ENCODE peak calls at places on chromosomes 1 and 21, in five cellular contexts. One of them, this sample, is unnamed.

GRCh38 chr1:68378296-68379084 is 71.3 kb downstream of the RPE65 start:
- DNase-seq in CD4-positive, alpha-beta T cell: no peak
- DNase-seq in psoas muscle: no peak
- DNase-seq in transverse colon: no peak
- DNase-seq in colonic mucosa: no peak
- DNase-seq in this sample: no peak

GRCh38 chr21:39180429-39181019 is 2.7 kb downstream of the PSMG1 start:
- DNase-seq in transverse colon: no peak
- DNase-seq in CD4-positive, alpha-beta T cell: no peak
- DNase-seq in colonic mucosa: no peak
- DNase-seq in psoas muscle: no peak
- DNase-seq in this sample: no peak

GRCh38 chr1:17973694-17974093 is 133.9 kb upstream of the IGSF21 start:
- DNase-seq in transverse colon: no peak
- DNase-seq in CD4-positive, alpha-beta T cell: no peak
- DNase-seq in psoas muscle: no peak
- DNase-seq in colonic mucosa: no peak
- DNase-seq in this sample: no peak

GRCh38 chr1:209109001-209109785 is 474.3 kb upstream of the CAMK1G start:
- DNase-seq in transverse colon: no peak
- DNase-seq in CD4-positive, alpha-beta T cell: no peak
- DNase-seq in psoas muscle: no peak
- DNase-seq in colonic mucosa: peak
- DNase-seq in this sample: no peak

GRCh38 chr1:154812911-154813816 is 56.9 kb downstream of the KCNN3 start:
- DNase-seq in transverse colon: no peak
- DNase-seq in psoas muscle: no peak
- DNase-seq in CD4-positive, alpha-beta T cell: no peak
- DNase-seq in colonic mucosa: no peak
- DNase-seq in this sample: peak

GRCh38 chr1:244224487-244225430 is 173.7 kb downstream of the ZBTB18 start:
- DNase-seq in psoas muscle: peak
- DNase-seq in colonic mucosa: no peak
- DNase-seq in transverse colon: peak
- DNase-seq in CD4-positive, alpha-beta T cell: no peak
- DNase-seq in this sample: no peak

GRCh38 chr1:226110249-226111108 is 48.0 kb downstream of the H3-3A start:
- DNase-seq in psoas muscle: peak
- DNase-seq in transverse colon: peak
- DNase-seq in colonic mucosa: peak
- DNase-seq in CD4-positive, alpha-beta T cell: no peak
- DNase-seq in this sample: no peak

GRCh38 chr1:7578206-7578605 is 192.9 kb upstream of the VAMP3 start:
- DNase-seq in transverse colon: no peak
- DNase-seq in CD4-positive, alpha-beta T cell: no peak
- DNase-seq in psoas muscle: no peak
- DNase-seq in colonic mucosa: no peak
- DNase-seq in this sample: no peak

GRCh38 chr1:206478746-206479145 is 8.5 kb downstream of the IKBKE start:
- DNase-seq in psoas muscle: no peak
- DNase-seq in transverse colon: no peak
- DNase-seq in colonic mucosa: no peak
- DNase-seq in CD4-positive, alpha-beta T cell: no peak
- DNase-seq in this sample: no peak

GRCh38 chr1:5370321-5370720 is 621.9 kb downstream of the NPHP4 start:
- DNase-seq in transverse colon: no peak
- DNase-seq in CD4-positive, alpha-beta T cell: no peak
- DNase-seq in colonic mucosa: no peak
- DNase-seq in psoas muscle: no peak
- DNase-seq in this sample: no peak

GRCh38 chr1:71269823-71270222 is 189.0 kb upstream of the ZRANB2 start:
- DNase-seq in colonic mucosa: no peak
- DNase-seq in psoas muscle: no peak
- DNase-seq in CD4-positive, alpha-beta T cell: no peak
- DNase-seq in transverse colon: no peak
- DNase-seq in this sample: no peak

GRCh38 chr1:198764748-198765147 is 125.9 kb downstream of the PTPRC start:
- DNase-seq in psoas muscle: no peak
- DNase-seq in transverse colon: no peak
- DNase-seq in colonic mucosa: no peak
- DNase-seq in CD4-positive, alpha-beta T cell: no peak
- DNase-seq in this sample: no peak

GRCh38 chr1:3707298-3707938 is 44.8 kb upstream of the CCDC27 start:
- DNase-seq in transverse colon: no peak
- DNase-seq in CD4-positive, alpha-beta T cell: no peak
- DNase-seq in colonic mucosa: no peak
- DNase-seq in psoas muscle: no peak
- DNase-seq in this sample: no peak

GRCh38 chr1:3573499-3573898 is 37.8 kb downstream of the MEGF6 start:
- DNase-seq in psoas muscle: no peak
- DNase-seq in CD4-positive, alpha-beta T cell: no peak
- DNase-seq in colonic mucosa: no peak
- DNase-seq in transverse colon: no peak
- DNase-seq in this sample: no peak

GRCh38 chr1:65067491-65068201 is 80.4 kb upstream of the AK4 start:
- DNase-seq in CD4-positive, alpha-beta T cell: peak
- DNase-seq in transverse colon: peak
- DNase-seq in colonic mucosa: peak
- DNase-seq in psoas muscle: peak
- DNase-seq in this sample: peak

GRCh38 chr1:219940707-219941106 is 12.3 kb upstream of the SLC30A10 start:
- DNase-seq in transverse colon: no peak
- DNase-seq in CD4-positive, alpha-beta T cell: no peak
- DNase-seq in colonic mucosa: no peak
- DNase-seq in psoas muscle: no peak
- DNase-seq in this sample: no peak

GRCh38 chr1:32872189-32872898 is 1.6 kb upstream of the FNDC5 start:
- DNase-seq in colonic mucosa: peak
- DNase-seq in psoas muscle: peak
- DNase-seq in CD4-positive, alpha-beta T cell: peak
- DNase-seq in transverse colon: peak
- DNase-seq in this sample: peak

GRCh38 chr1:25006770-25007169 is 76.7 kb upstream of the RUNX3 start:
- DNase-seq in colonic mucosa: no peak
- DNase-seq in CD4-positive, alpha-beta T cell: no peak
- DNase-seq in psoas muscle: peak
- DNase-seq in transverse colon: no peak
- DNase-seq in this sample: no peak

GRCh38 chr1:31261916-31262315 is 22.2 kb upstream of the NKAIN1 start:
- DNase-seq in CD4-positive, alpha-beta T cell: no peak
- DNase-seq in colonic mucosa: no peak
- DNase-seq in transverse colon: no peak
- DNase-seq in psoas muscle: no peak
- DNase-seq in this sample: no peak

GRCh38 chr1:99887890-99888289 is 37.7 kb downstream of the AGL start:
- DNase-seq in transverse colon: no peak
- DNase-seq in psoas muscle: no peak
- DNase-seq in CD4-positive, alpha-beta T cell: no peak
- DNase-seq in colonic mucosa: no peak
- DNase-seq in this sample: no peak

GRCh38 chr1:226064168-226064815 is 1.8 kb downstream of the H3-3A start:
- DNase-seq in CD4-positive, alpha-beta T cell: no peak
- DNase-seq in colonic mucosa: peak
- DNase-seq in transverse colon: no peak
- DNase-seq in psoas muscle: no peak
- DNase-seq in this sample: no peak

GRCh38 chr1:177620636-177621190 is 349.1 kb downstream of the SEC16B start:
- DNase-seq in colonic mucosa: no peak
- DNase-seq in CD4-positive, alpha-beta T cell: no peak
- DNase-seq in transverse colon: no peak
- DNase-seq in psoas muscle: no peak
- DNase-seq in this sample: no peak

GRCh38 chr1:110196917-110197782 is 13.0 kb upstream of the KCNC4 start:
- DNase-seq in psoas muscle: no peak
- DNase-seq in transverse colon: no peak
- DNase-seq in CD4-positive, alpha-beta T cell: peak
- DNase-seq in colonic mucosa: peak
- DNase-seq in this sample: peak

GRCh38 chr1:223846668-223847007 is 891 bp upstream of the TP53BP2 start:
- DNase-seq in colonic mucosa: peak
- DNase-seq in transverse colon: peak
- DNase-seq in psoas muscle: no peak
- DNase-seq in CD4-positive, alpha-beta T cell: no peak
- DNase-seq in this sample: peak

GRCh38 chr1:56819393-56819899 is at the start of gene FYB2:
- DNase-seq in colonic mucosa: peak
- DNase-seq in transverse colon: peak
- DNase-seq in psoas muscle: no peak
- DNase-seq in CD4-positive, alpha-beta T cell: no peak
- DNase-seq in this sample: peak

GRCh38 chr21:32412998-32413504 is 545 bp downstream of the EVA1C start:
- DNase-seq in transverse colon: peak
- DNase-seq in psoas muscle: peak
- DNase-seq in colonic mucosa: peak
- DNase-seq in CD4-positive, alpha-beta T cell: no peak
- DNase-seq in this sample: no peak

GRCh38 chr1:107124705-107125104 is 16.1 kb upstream of the NTNG1 start:
- DNase-seq in transverse colon: no peak
- DNase-seq in colonic mucosa: no peak
- DNase-seq in psoas muscle: no peak
- DNase-seq in CD4-positive, alpha-beta T cell: no peak
- DNase-seq in this sample: no peak

GRCh38 chr1:215002471-215002870 is 80.1 kb upstream of the KCNK2 start:
- DNase-seq in transverse colon: no peak
- DNase-seq in colonic mucosa: no peak
- DNase-seq in psoas muscle: no peak
- DNase-seq in CD4-positive, alpha-beta T cell: no peak
- DNase-seq in this sample: no peak

DNA sequence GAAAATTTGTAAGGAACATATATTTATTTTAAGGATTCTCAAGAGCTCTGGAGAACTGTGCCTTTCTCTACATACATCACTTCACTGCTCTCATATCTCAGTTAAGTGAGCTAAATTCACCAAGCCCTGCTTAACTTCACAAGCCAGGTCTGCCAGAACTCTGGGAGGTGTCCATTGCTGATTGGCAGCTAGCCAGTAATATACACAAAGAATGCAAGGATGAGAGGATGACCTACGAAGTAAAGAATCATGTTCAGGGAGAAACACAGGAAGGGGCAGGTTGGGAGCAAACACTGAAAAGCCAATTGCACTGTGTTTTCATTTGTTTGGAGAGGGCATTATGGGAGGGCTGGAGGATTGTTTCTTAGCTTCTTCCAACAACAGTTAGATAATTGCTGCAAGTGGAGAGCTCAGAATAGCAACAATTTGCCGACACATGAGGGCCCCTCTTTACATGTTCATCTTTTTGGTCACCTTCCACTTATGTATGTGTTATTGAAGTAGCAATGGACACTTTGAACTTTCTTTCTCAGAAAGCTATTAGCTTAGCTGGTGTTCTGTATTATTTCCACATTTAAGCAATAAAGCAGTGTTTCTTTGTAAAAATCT is 254.9 kb downstream of the LTN1 start:
- DNase-seq in CD4-positive, alpha-beta T cell: no peak
- DNase-seq in psoas muscle: no peak
- DNase-seq in colonic mucosa: no peak
- DNase-seq in transverse colon: no peak
- DNase-seq in this sample: no peak
- H3K27ac ChIP-seq in CD4-positive, alpha-beta T cell: no peak
- H3K27ac ChIP-seq in psoas muscle: no peak
- H3K27ac ChIP-seq in colonic mucosa: no peak
- H3K27ac ChIP-seq in transverse colon: no peak
- H3K27ac ChIP-seq in this sample: no peak

GRCh38 chr1:64038965-64039926 is 164.2 kb upstream of the UBE2U start:
- DNase-seq in colonic mucosa: peak
- DNase-seq in transverse colon: no peak
- DNase-seq in psoas muscle: peak
- DNase-seq in CD4-positive, alpha-beta T cell: no peak
- DNase-seq in this sample: peak

GRCh38 chr1:64043328-64043727 is 160.1 kb upstream of the UBE2U start:
- DNase-seq in CD4-positive, alpha-beta T cell: no peak
- DNase-seq in colonic mucosa: no peak
- DNase-seq in transverse colon: no peak
- DNase-seq in psoas muscle: no peak
- DNase-seq in this sample: no peak

GRCh38 chr1:64042331-64043100 is 160.9 kb upstream of the UBE2U start:
- DNase-seq in transverse colon: no peak
- DNase-seq in colonic mucosa: no peak
- DNase-seq in psoas muscle: no peak
- DNase-seq in CD4-positive, alpha-beta T cell: no peak
- DNase-seq in this sample: no peak

GRCh38 chr1:64043976-64044375 is 159.4 kb upstream of the UBE2U start:
- DNase-seq in colonic mucosa: no peak
- DNase-seq in psoas muscle: no peak
- DNase-seq in CD4-positive, alpha-beta T cell: no peak
- DNase-seq in transverse colon: no peak
- DNase-seq in this sample: no peak

GRCh38 chr1:64041366-64042131 is 161.9 kb upstream of the UBE2U start:
- DNase-seq in CD4-positive, alpha-beta T cell: no peak
- DNase-seq in colonic mucosa: no peak
- DNase-seq in transverse colon: no peak
- DNase-seq in psoas muscle: no peak
- DNase-seq in this sample: no peak
- H3K27ac ChIP-seq in CD4-positive, alpha-beta T cell: no peak
- H3K27ac ChIP-seq in colonic mucosa: no peak
- H3K27ac ChIP-seq in transverse colon: no peak
- H3K27ac ChIP-seq in psoas muscle: peak
- H3K27ac ChIP-seq in this sample: no peak

GRCh38 chr1:84859866-84860265 is 33.1 kb downstream of the LPAR3 start:
- DNase-seq in CD4-positive, alpha-beta T cell: no peak
- DNase-seq in psoas muscle: no peak
- DNase-seq in colonic mucosa: peak
- DNase-seq in transverse colon: no peak
- DNase-seq in this sample: no peak

GRCh38 chr1:84856871-84857270 is 36.1 kb downstream of the LPAR3 start:
- DNase-seq in colonic mucosa: no peak
- DNase-seq in transverse colon: no peak
- DNase-seq in CD4-positive, alpha-beta T cell: no peak
- DNase-seq in psoas muscle: no peak
- DNase-seq in this sample: no peak

GRCh38 chr1:84862810-84863251 is 30.2 kb downstream of the LPAR3 start:
- DNase-seq in psoas muscle: no peak
- DNase-seq in CD4-positive, alpha-beta T cell: peak
- DNase-seq in colonic mucosa: no peak
- DNase-seq in transverse colon: no peak
- DNase-seq in this sample: no peak

GRCh38 chr1:84861988-84862644 is 30.9 kb downstream of the LPAR3 start:
- DNase-seq in colonic mucosa: no peak
- DNase-seq in CD4-positive, alpha-beta T cell: no peak
- DNase-seq in transverse colon: no peak
- DNase-seq in psoas muscle: no peak
- DNase-seq in this sample: no peak

DNA sequence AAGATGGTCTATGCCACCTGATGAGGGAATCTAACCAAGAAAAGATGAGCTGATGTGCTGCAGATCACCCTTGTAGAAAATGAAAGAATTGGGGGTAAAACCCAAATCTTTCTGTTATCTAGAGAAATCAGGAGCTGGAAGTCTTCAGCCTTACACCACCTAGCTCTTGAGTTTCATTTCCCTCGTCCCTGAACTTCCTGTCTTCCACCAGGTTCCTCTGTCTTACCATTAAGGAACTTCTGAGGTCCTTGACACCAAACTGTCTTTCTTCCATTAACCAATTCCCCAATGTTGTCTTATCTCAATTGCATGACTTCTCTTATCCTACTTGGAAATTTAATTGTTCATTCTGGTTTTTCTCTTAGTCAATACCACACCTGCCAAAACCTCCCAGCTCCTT is 31.5 kb downstream of the LPAR3 start:
- DNase-seq in transverse colon: no peak
- DNase-seq in colonic mucosa: no peak
- DNase-seq in psoas muscle: no peak
- DNase-seq in CD4-positive, alpha-beta T cell: no peak
- DNase-seq in this sample: no peak
- H3K27ac ChIP-seq in transverse colon: no peak
- H3K27ac ChIP-seq in colonic mucosa: no peak
- H3K27ac ChIP-seq in psoas muscle: no peak
- H3K27ac ChIP-seq in CD4-positive, alpha-beta T cell: no peak
- H3K27ac ChIP-seq in this sample: no peak

GRCh38 chr1:63931468-63931867 is 157.7 kb downstream of the ROR1 start:
- DNase-seq in CD4-positive, alpha-beta T cell: no peak
- DNase-seq in psoas muscle: no peak
- DNase-seq in transverse colon: no peak
- DNase-seq in colonic mucosa: no peak
- DNase-seq in this sample: no peak
- H3K27ac ChIP-seq in CD4-positive, alpha-beta T cell: no peak
- H3K27ac ChIP-seq in psoas muscle: no peak
- H3K27ac ChIP-seq in transverse colon: no peak
- H3K27ac ChIP-seq in colonic mucosa: no peak
- H3K27ac ChIP-seq in this sample: no peak